ENCODE peak calls at places on chromosomes 7 and 10, in nine cellular contexts. D is sigmoid colon, G is cardiac muscle cell, C is fibroblast of the aortic adventitia, W is colonic mucosa, L is BE2C, I is IMR-90, K is tibial artery, V is esophagus squamous epithelium. O is an unnamed sample.
A peak's percentile ranks its signal among the peaks of the same experiment; 100 is the strongest.

GRCh38 chr7:69115788-69116187 is 482.5 kb upstream of the AUTS2 start:
- DNase-seq in D (no peak), G (no peak), C (no peak), W (no peak), L (no peak), I (no peak), K (no peak), V (no peak), O (peak; percentile 36)

GRCh38 chr7:32506266-32507054 is 11.2 kb downstream of the AVL9 start:
- DNase-seq in D (no peak), G (peak; percentile 86), C (peak; percentile 89), W (no peak), L (no peak), I (peak; percentile 90), K (no peak), V (no peak), O (peak; percentile 92)

GRCh38 chr10:28668363-28669226 is 8.7 kb upstream of the BAMBI start:
- DNase-seq in D (peak; percentile 72), G (peak; percentile 79), C (peak; percentile 31), W (peak; percentile 56), L (peak; percentile 70), I (no peak), K (peak; percentile 57), V (no peak), O (no peak)

GRCh38 chr7:143096146-143096545 is 35.7 kb upstream of the PIP start:
- DNase-seq in D (no peak), G (no peak), C (no peak), W (no peak), L (no peak), I (no peak), K (no peak), V (no peak), O (no peak)

GRCh38 chr7:114264029-114264428 is 150.6 kb upstream of the FOXP2 start:
- DNase-seq in D (no peak), G (no peak), C (peak; percentile 11), W (no peak), L (no peak), I (peak; percentile 15), K (no peak), V (no peak), O (peak; percentile 59)

GRCh38 chr10:117272195-117273076 is 31.5 kb downstream of the SLC18A2 start:
- DNase-seq in D (no peak), G (no peak), C (no peak), W (no peak), L (peak; percentile 55), I (no peak), K (no peak), V (no peak), O (no peak)

GRCh38 chr7:128162666-128163065 is 78.4 kb upstream of the LEP start:
- DNase-seq in D (no peak), G (no peak), C (no peak), W (no peak), L (no peak), I (no peak), K (no peak), V (no peak), O (no peak)

GRCh38 chr7:11858668-11859302 is 26.8 kb upstream of the THSD7A start:
- DNase-seq in D (no peak), G (no peak), C (no peak), W (no peak), L (no peak), I (no peak), K (no peak), V (no peak), O (no peak)

GRCh38 chr10:132514841-132515521 is 22.6 kb upstream of the INPP5A start:
- DNase-seq in D (peak; percentile 70), G (no peak), C (no peak), W (no peak), L (no peak), I (no peak), K (peak; percentile 30), V (no peak), O (no peak)

GRCh38 chr7:1883031-1883761 is 213.1 kb downstream of the ELFN1 start:
- DNase-seq in D (no peak), G (peak; percentile 66), C (peak; percentile 64), W (no peak), L (no peak), I (peak; percentile 82), K (no peak), V (no peak), O (peak; percentile 80)

GRCh38 chr10:62582804-62583208 is 208.6 kb downstream of the ZNF365 start:
- DNase-seq in D (peak; percentile 91), G (peak; percentile 97), C (peak; percentile 99), W (peak; percentile 53), L (no peak), I (peak; percentile 98), K (peak; percentile 87), V (no peak), O (peak; percentile 67)

GRCh38 chr7:79785556-79785955 is 332.1 kb upstream of the MAGI2 start:
- DNase-seq in D (no peak), G (no peak), C (no peak), W (no peak), L (no peak), I (peak; percentile 20), K (no peak), V (no peak), O (no peak)

GRCh38 chr7:65938336-65938895 is 43.6 kb downstream of the GUSB start:
- DNase-seq in D (no peak), G (peak; percentile 21), C (peak; percentile 21), W (no peak), L (no peak), I (peak; percentile 50), K (no peak), V (no peak), O (no peak)

GRCh38 chr7:108335264-108335918 is 120.8 kb downstream of the NRCAM start:
- DNase-seq in D (no peak), G (peak; percentile 45), C (peak; percentile 12), W (no peak), L (peak; percentile 62), I (no peak), K (no peak), V (no peak), O (no peak)

GRCh38 chr10:92204238-92204637 is 86.6 kb downstream of the CPEB3 start:
- DNase-seq in D (no peak), G (no peak), C (no peak), W (peak; percentile 32), L (no peak), I (no peak), K (no peak), V (no peak), O (no peak)

GRCh38 chr10:59085641-59086502 is 90.6 kb upstream of the PHYHIPL start:
- DNase-seq in D (no peak), G (no peak), C (no peak), W (no peak), L (no peak), I (no peak), K (no peak), V (no peak), O (no peak)

GRCh38 chr10:101441539-101442455 is 87.8 kb downstream of the BTRC start:
- DNase-seq in D (no peak), G (peak; percentile 88), C (peak; percentile 75), W (peak; percentile 24), L (peak; percentile 55), I (peak; percentile 78), K (no peak), V (no peak), O (peak; percentile 73)

DNA sequence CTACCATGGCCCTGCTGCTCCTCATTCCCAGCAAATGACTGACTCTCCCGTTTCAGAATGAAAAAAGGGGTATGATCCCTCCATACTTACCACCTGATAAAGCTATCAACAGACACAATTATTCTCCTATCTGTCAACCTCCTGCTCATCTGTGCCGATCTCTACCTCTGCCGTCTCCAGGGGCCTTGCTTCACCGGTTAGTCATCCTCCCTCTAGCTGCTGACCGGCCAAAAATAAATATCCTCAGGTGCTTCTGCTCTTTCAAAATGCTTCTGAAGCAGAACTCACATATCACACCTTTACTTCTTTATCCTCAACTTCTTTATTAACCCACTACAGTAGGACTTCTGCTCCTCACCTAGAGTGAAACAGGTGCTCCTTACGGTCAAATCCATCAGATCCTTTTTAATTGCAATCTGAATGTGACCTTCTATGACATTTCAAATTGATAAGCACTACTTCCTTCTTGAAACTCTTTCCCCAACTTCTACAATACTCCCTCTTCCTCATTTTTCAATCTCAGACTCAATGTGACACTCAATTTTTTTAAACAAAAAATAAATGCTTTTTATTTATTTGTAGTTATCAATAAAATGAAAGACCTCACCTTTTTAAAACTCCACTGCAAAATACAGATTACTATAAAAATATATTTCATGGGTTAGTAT is 63.2 kb downstream of the LMBR1 start:
- DNase-seq in D (no peak), G (no peak), C (no peak), W (no peak), L (no peak), I (no peak), K (no peak), V (no peak), O (peak; percentile 41)
- H3K4me3 ChIP-seq in D (no peak overlapping the region), G (no peak overlapping the region), C (no peak overlapping the region), W (no peak overlapping the region), L (no peak overlapping the region), I (no peak overlapping the region), K (no peak overlapping the region), V (no peak overlapping the region), O (no peak overlapping the region)

GRCh38 chr7:147547252-147547897 is 1043.2 kb upstream of the C7orf33 start:
- DNase-seq in D (no peak), G (peak; percentile 42), C (no peak), W (peak; percentile 22), L (peak; percentile 65), I (peak; percentile 9), K (no peak), V (no peak), O (peak; percentile 35)
- TF ChIP-seq CTCF in D (no peak), G (peak; percentile 60), C (peak; percentile 26), W (peak; percentile 43), L (peak; percentile 94), I (peak; percentile 13), K (no peak), V (no peak), O (peak; percentile 48)

GRCh38 chr7:155211173-155211572 is 86.5 kb upstream of the INSIG1 start:
- DNase-seq in D (no peak), G (no peak), C (no peak), W (no peak), L (no peak), I (no peak), K (no peak), V (no peak), O (no peak)
- H3K4me3 ChIP-seq in D (no peak overlapping the region), G (no peak overlapping the region), C (no peak overlapping the region), W (no peak overlapping the region), L (no peak overlapping the region), I (no peak overlapping the region), K (no peak overlapping the region), V (no peak overlapping the region), O (no peak overlapping the region)

DNA sequence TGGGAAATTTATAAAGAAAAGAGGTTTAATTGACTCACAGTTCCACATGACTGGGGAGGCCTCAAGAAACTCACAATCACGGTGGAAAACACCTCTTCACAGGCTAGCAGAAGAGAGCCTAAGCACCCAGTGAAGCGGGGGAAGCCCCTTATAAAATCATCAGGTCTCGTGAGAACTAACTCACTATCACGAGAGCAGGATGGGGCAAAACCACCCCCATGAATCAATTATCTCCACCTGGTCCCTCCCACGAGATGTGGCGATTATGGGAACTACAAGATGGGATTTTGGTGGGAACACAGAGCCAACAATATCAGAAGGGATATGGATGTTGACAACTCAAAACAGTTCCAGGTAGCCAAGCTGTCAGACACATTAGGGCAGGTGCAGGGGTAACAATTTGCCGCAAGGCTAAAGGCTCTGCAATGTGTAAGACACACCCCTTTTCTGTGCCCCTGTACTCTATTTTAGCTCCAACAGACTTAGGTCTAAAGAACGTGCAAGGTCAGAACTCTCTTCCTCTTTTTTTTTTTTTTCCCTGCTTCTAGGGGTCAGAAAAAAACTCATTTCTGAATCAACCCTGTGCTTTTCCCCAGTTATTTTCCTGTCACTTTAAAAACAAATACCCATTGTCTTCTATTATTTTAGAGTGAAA is 30.7 kb upstream of the RBM20 start:
- DNase-seq in D (no peak), G (no peak), C (no peak), W (no peak), L (no peak), I (no peak), K (no peak), V (no peak), O (no peak)
- TF ChIP-seq CTCF in D (no peak), G (no peak), C (no peak), W (no peak), L (no peak), I (no peak), K (no peak), V (no peak), O (no peak)

O was measured in bronchial epithelial cell.